ENCODE peak calls at places on chromosome 19, in nine cellular contexts. One of them, this sample, is unnamed.

GRCh38 chr19:40513345-40513678 is 46.5 kb downstream of the SPTBN4 start:
- DNase-seq in heart right ventricle: no peak
- DNase-seq in left lung: no peak
- DNase-seq in DND-41: no peak
- DNase-seq in colonic mucosa: no peak
- DNase-seq in thoracic aorta: no peak
- DNase-seq in PC-3: no peak
- DNase-seq in endodermal cell: no peak
- DNase-seq in adrenal gland: no peak
- DNase-seq in this sample: no peak

GRCh38 chr19:15466851-15467733 is 2.7 kb upstream of the RASAL3 start:
- DNase-seq in left lung: no peak
- DNase-seq in DND-41: peak; percentile 78
- DNase-seq in thoracic aorta: no peak
- DNase-seq in PC-3: peak; percentile 89
- DNase-seq in colonic mucosa: no peak
- DNase-seq in adrenal gland: no peak
- DNase-seq in heart right ventricle: no peak
- DNase-seq in endodermal cell: no peak
- DNase-seq in this sample: no peak

GRCh38 chr19:2811735-2812413 is 7.8 kb upstream of the ZNF554 start:
- DNase-seq in endodermal cell: no peak
- DNase-seq in heart right ventricle: no peak
- DNase-seq in PC-3: no peak
- DNase-seq in adrenal gland: no peak
- DNase-seq in colonic mucosa: peak; percentile 72
- DNase-seq in thoracic aorta: no peak
- DNase-seq in DND-41: no peak
- DNase-seq in left lung: no peak
- DNase-seq in this sample: no peak

GRCh38 chr19:861756-862528 is 2.5 kb downstream of the CFD start:
- DNase-seq in adrenal gland: peak; percentile 67
- DNase-seq in PC-3: peak; percentile 41
- DNase-seq in thoracic aorta: no peak
- DNase-seq in DND-41: peak; percentile 60
- DNase-seq in colonic mucosa: peak; percentile 76
- DNase-seq in heart right ventricle: peak; percentile 60
- DNase-seq in endodermal cell: peak; percentile 97
- DNase-seq in left lung: no peak
- DNase-seq in this sample: no peak

GRCh38 chr19:49205114-49205513 is 47.5 kb downstream of the TRPM4 start:
- DNase-seq in left lung: no peak
- DNase-seq in adrenal gland: no peak
- DNase-seq in heart right ventricle: no peak
- DNase-seq in colonic mucosa: no peak
- DNase-seq in thoracic aorta: no peak
- DNase-seq in DND-41: no peak
- DNase-seq in PC-3: no peak
- DNase-seq in endodermal cell: no peak
- DNase-seq in this sample: no peak

GRCh38 chr19:32415246-32415645 is 9.7 kb downstream of the DPY19L3 start:
- DNase-seq in adrenal gland: no peak
- DNase-seq in DND-41: no peak
- DNase-seq in colonic mucosa: no peak
- DNase-seq in heart right ventricle: no peak
- DNase-seq in PC-3: no peak
- DNase-seq in endodermal cell: no peak
- DNase-seq in thoracic aorta: no peak
- DNase-seq in left lung: no peak
- DNase-seq in this sample: no peak

GRCh38 chr19:2059422-2060201 is 8.6 kb upstream of the MKNK2 start:
- DNase-seq in PC-3: peak; percentile 81
- DNase-seq in endodermal cell: no peak
- DNase-seq in left lung: peak; percentile 89
- DNase-seq in DND-41: no peak
- DNase-seq in heart right ventricle: peak; percentile 67
- DNase-seq in adrenal gland: peak; percentile 88
- DNase-seq in thoracic aorta: no peak
- DNase-seq in colonic mucosa: peak; percentile 93
- DNase-seq in this sample: no peak

GRCh38 chr19:6677924-6678689 is 8.1 kb upstream of the TNFSF14 start:
- DNase-seq in thoracic aorta: no peak
- DNase-seq in colonic mucosa: peak; percentile 37
- DNase-seq in adrenal gland: peak; percentile 35
- DNase-seq in heart right ventricle: peak; percentile 33
- DNase-seq in DND-41: peak; percentile 10
- DNase-seq in PC-3: no peak
- DNase-seq in left lung: peak; percentile 67
- DNase-seq in endodermal cell: peak; percentile 93
- DNase-seq in this sample: no peak

GRCh38 chr19:47232422-47233211 is 1.6 kb upstream of the BBC3 start:
- DNase-seq in DND-41: no peak
- DNase-seq in heart right ventricle: no peak
- DNase-seq in left lung: no peak
- DNase-seq in colonic mucosa: peak; percentile 70
- DNase-seq in adrenal gland: no peak
- DNase-seq in PC-3: peak; percentile 45
- DNase-seq in endodermal cell: peak; percentile 42
- DNase-seq in thoracic aorta: no peak
- DNase-seq in this sample: no peak

GRCh38 chr19:4780860-4781259 is 10.7 kb upstream of the FEM1A start:
- DNase-seq in PC-3: no peak
- DNase-seq in endodermal cell: no peak
- DNase-seq in thoracic aorta: no peak
- DNase-seq in heart right ventricle: no peak
- DNase-seq in left lung: no peak
- DNase-seq in DND-41: no peak
- DNase-seq in colonic mucosa: no peak
- DNase-seq in adrenal gland: no peak
- DNase-seq in this sample: no peak

GRCh38 chr19:46984077-46985010 is 35.3 kb upstream of the NPAS1 start:
- DNase-seq in left lung: no peak
- DNase-seq in DND-41: no peak
- DNase-seq in adrenal gland: peak; percentile 67
- DNase-seq in thoracic aorta: no peak
- DNase-seq in PC-3: peak; percentile 38
- DNase-seq in heart right ventricle: peak; percentile 42
- DNase-seq in endodermal cell: no peak
- DNase-seq in colonic mucosa: no peak
- DNase-seq in this sample: no peak

GRCh38 chr19:48636859-48637448 is at the start of gene DBP:
- DNase-seq in DND-41: no peak
- DNase-seq in thoracic aorta: no peak
- DNase-seq in colonic mucosa: no peak
- DNase-seq in adrenal gland: peak; percentile 73
- DNase-seq in heart right ventricle: no peak
- DNase-seq in left lung: peak; percentile 74
- DNase-seq in PC-3: peak; percentile 49
- DNase-seq in endodermal cell: peak; percentile 83
- DNase-seq in this sample: peak; percentile 71

GRCh38 chr19:45500918-45501729 is 2.9 kb downstream of the PPM1N start:
- DNase-seq in colonic mucosa: no peak
- DNase-seq in DND-41: no peak
- DNase-seq in endodermal cell: peak; percentile 68
- DNase-seq in PC-3: no peak
- DNase-seq in left lung: no peak
- DNase-seq in adrenal gland: no peak
- DNase-seq in thoracic aorta: no peak
- DNase-seq in heart right ventricle: no peak
- DNase-seq in this sample: no peak

GRCh38 chr19:48961673-48962028 is 3.5 kb upstream of the FTL start:
- DNase-seq in DND-41: no peak
- DNase-seq in thoracic aorta: no peak
- DNase-seq in heart right ventricle: no peak
- DNase-seq in left lung: no peak
- DNase-seq in colonic mucosa: no peak
- DNase-seq in adrenal gland: no peak
- DNase-seq in PC-3: no peak
- DNase-seq in endodermal cell: peak; percentile 56
- DNase-seq in this sample: no peak

GRCh38 chr19:40348961-40349507 is 539 bp downstream of the PLD3 start:
- DNase-seq in colonic mucosa: no peak
- DNase-seq in thoracic aorta: no peak
- DNase-seq in endodermal cell: peak; percentile 54
- DNase-seq in heart right ventricle: no peak
- DNase-seq in adrenal gland: no peak
- DNase-seq in PC-3: peak; percentile 26
- DNase-seq in DND-41: no peak
- DNase-seq in left lung: no peak
- DNase-seq in this sample: no peak

GRCh38 chr19:51263808-51264207 is 12.9 kb downstream of the SIGLECL1 start:
- DNase-seq in PC-3: no peak
- DNase-seq in adrenal gland: no peak
- DNase-seq in endodermal cell: no peak
- DNase-seq in heart right ventricle: no peak
- DNase-seq in thoracic aorta: no peak
- DNase-seq in left lung: no peak
- DNase-seq in DND-41: no peak
- DNase-seq in colonic mucosa: no peak
- DNase-seq in this sample: no peak

GRCh38 chr19:18915639-18916038 is 3.5 kb downstream of the COPE start:
- DNase-seq in DND-41: peak; percentile 50
- DNase-seq in thoracic aorta: no peak
- DNase-seq in heart right ventricle: no peak
- DNase-seq in endodermal cell: peak; percentile 87
- DNase-seq in colonic mucosa: peak; percentile 51
- DNase-seq in adrenal gland: peak; percentile 76
- DNase-seq in left lung: no peak
- DNase-seq in PC-3: peak; percentile 55
- DNase-seq in this sample: peak; percentile 83

GRCh38 chr19:5828661-5829566 is 10.6 kb downstream of the FUT6 start:
- DNase-seq in left lung: no peak
- DNase-seq in DND-41: no peak
- DNase-seq in adrenal gland: peak; percentile 42
- DNase-seq in thoracic aorta: no peak
- DNase-seq in colonic mucosa: no peak
- DNase-seq in endodermal cell: peak; percentile 84
- DNase-seq in PC-3: no peak
- DNase-seq in heart right ventricle: peak; percentile 54
- DNase-seq in this sample: no peak

GRCh38 chr19:41913476-41914190 is 14.6 kb downstream of the ERFL start:
- DNase-seq in thoracic aorta: no peak
- DNase-seq in colonic mucosa: no peak
- DNase-seq in adrenal gland: no peak
- DNase-seq in heart right ventricle: no peak
- DNase-seq in left lung: no peak
- DNase-seq in PC-3: no peak
- DNase-seq in endodermal cell: no peak
- DNase-seq in DND-41: no peak
- DNase-seq in this sample: no peak
- H3K4me3 ChIP-seq in thoracic aorta: no peak overlapping the region
- H3K4me3 ChIP-seq in colonic mucosa: no peak overlapping the region
- H3K4me3 ChIP-seq in adrenal gland: no peak overlapping the region
- H3K4me3 ChIP-seq in heart right ventricle: no peak overlapping the region
- H3K4me3 ChIP-seq in left lung: no peak overlapping the region
- H3K4me3 ChIP-seq in PC-3: no peak overlapping the region
- H3K4me3 ChIP-seq in endodermal cell: no peak overlapping the region
- H3K4me3 ChIP-seq in DND-41: no peak overlapping the region
- H3K4me3 ChIP-seq in this sample: no peak overlapping the region

GRCh38 chr19:10010247-10010691 is at the start of gene COL5A3:
- DNase-seq in endodermal cell: peak; percentile 69
- DNase-seq in heart right ventricle: peak; percentile 81
- DNase-seq in DND-41: no peak
- DNase-seq in adrenal gland: no peak
- DNase-seq in left lung: no peak
- DNase-seq in PC-3: no peak
- DNase-seq in thoracic aorta: no peak
- DNase-seq in colonic mucosa: peak; percentile 60
- DNase-seq in this sample: no peak
- H3K27ac ChIP-seq in endodermal cell: no peak within 1 kb of the TSS
- H3K27ac ChIP-seq in heart right ventricle: peak within 1 kb of the TSS; percentile 62
- H3K27ac ChIP-seq in DND-41: no peak within 1 kb of the TSS
- H3K27ac ChIP-seq in adrenal gland: no peak within 1 kb of the TSS
- H3K27ac ChIP-seq in left lung: no peak within 1 kb of the TSS
- H3K27ac ChIP-seq in PC-3: no peak within 1 kb of the TSS
- H3K27ac ChIP-seq in thoracic aorta: no peak within 1 kb of the TSS
- H3K27ac ChIP-seq in colonic mucosa: no peak within 1 kb of the TSS
- H3K27ac ChIP-seq in this sample: no peak within 1 kb of the TSS

DNA sequence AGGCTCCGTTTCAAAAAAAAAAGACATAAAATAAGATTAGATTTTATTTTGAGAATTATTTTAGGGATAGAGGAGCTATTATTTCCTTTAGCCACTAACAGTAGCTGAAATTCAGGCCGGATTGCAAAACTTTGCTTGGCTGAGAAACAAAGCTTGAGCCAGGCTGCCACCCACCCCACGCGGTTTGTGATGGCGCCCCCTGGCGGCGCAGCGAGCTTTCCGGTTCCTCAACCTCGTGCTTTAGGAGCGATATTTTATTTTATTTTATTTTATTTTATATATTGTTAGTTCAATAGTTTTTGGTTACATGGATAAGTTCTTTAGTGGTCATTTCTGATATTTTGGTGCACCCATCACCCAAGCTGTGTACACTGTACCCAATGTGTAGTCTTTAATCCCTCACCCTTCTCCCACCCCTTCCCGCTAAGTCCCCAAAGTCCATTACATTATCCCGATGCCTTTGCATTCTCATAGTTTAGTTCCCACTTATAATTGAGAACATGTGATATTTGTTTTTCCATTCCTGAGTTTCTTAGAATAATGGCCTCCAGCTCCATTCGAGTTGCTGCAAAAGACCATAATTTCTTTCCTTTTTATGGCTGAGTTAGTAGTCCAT is 19.8 kb upstream of the CEACAM4 start:
- DNase-seq in PC-3: peak; percentile 30
- DNase-seq in left lung: no peak
- DNase-seq in endodermal cell: peak; percentile 76
- DNase-seq in adrenal gland: no peak
- DNase-seq in thoracic aorta: no peak
- DNase-seq in DND-41: no peak
- DNase-seq in heart right ventricle: peak; percentile 21
- DNase-seq in colonic mucosa: no peak
- DNase-seq in this sample: no peak
- TF ChIP-seq CTCF in PC-3: peak; percentile 43
- TF ChIP-seq CTCF in left lung: peak; percentile 27
- TF ChIP-seq CTCF in endodermal cell: peak; percentile 68
- TF ChIP-seq CTCF in adrenal gland: peak; percentile 28
- TF ChIP-seq CTCF in thoracic aorta: no peak
- TF ChIP-seq CTCF in DND-41: peak; percentile 15
- TF ChIP-seq CTCF in heart right ventricle: peak; percentile 25
- TF ChIP-seq CTCF in colonic mucosa: no peak
- TF ChIP-seq CTCF in this sample: peak; percentile 23

GRCh38 chr19:11195169-11195568 is 2.2 kb downstream of the KANK2 start:
- DNase-seq in endodermal cell: no peak
- DNase-seq in adrenal gland: peak; percentile 31
- DNase-seq in PC-3: no peak
- DNase-seq in heart right ventricle: peak; percentile 52
- DNase-seq in DND-41: no peak
- DNase-seq in colonic mucosa: no peak
- DNase-seq in thoracic aorta: no peak
- DNase-seq in left lung: no peak
- DNase-seq in this sample: no peak
- H3K4me3 ChIP-seq in endodermal cell: no peak overlapping the region
- H3K4me3 ChIP-seq in adrenal gland: peak overlapping the region; percentile 43
- H3K4me3 ChIP-seq in PC-3: no peak overlapping the region
- H3K4me3 ChIP-seq in heart right ventricle: peak overlapping the region; percentile 65
- H3K4me3 ChIP-seq in DND-41: no peak overlapping the region
- H3K4me3 ChIP-seq in colonic mucosa: peak overlapping the region; percentile 23
- H3K4me3 ChIP-seq in thoracic aorta: peak overlapping the region; percentile 99
- H3K4me3 ChIP-seq in left lung: peak overlapping the region; percentile 45
- H3K4me3 ChIP-seq in this sample: peak overlapping the region; percentile 0

GRCh38 chr19:53877361-53877766 is 4.6 kb upstream of the PRKCG start:
- DNase-seq in adrenal gland: no peak
- DNase-seq in DND-41: no peak
- DNase-seq in colonic mucosa: no peak
- DNase-seq in PC-3: no peak
- DNase-seq in thoracic aorta: no peak
- DNase-seq in heart right ventricle: no peak
- DNase-seq in left lung: no peak
- DNase-seq in endodermal cell: no peak
- DNase-seq in this sample: no peak
- H3K27ac ChIP-seq in adrenal gland: no peak overlapping the region
- H3K27ac ChIP-seq in DND-41: no peak overlapping the region
- H3K27ac ChIP-seq in colonic mucosa: no peak overlapping the region
- H3K27ac ChIP-seq in PC-3: no peak overlapping the region
- H3K27ac ChIP-seq in thoracic aorta: no peak overlapping the region
- H3K27ac ChIP-seq in heart right ventricle: no peak overlapping the region
- H3K27ac ChIP-seq in left lung: no peak overlapping the region
- H3K27ac ChIP-seq in endodermal cell: no peak overlapping the region
- H3K27ac ChIP-seq in this sample: no peak overlapping the region

This sample was measured in dorsolateral prefrontal cortex.